ENCODE peak calls at places on chromosome 22, in eight cellular contexts. Z is transverse colon, Y is suprapubic skin, J is GM12878, V is K562, G is sigmoid colon, Q is stomach, H is SK-N-SH. T is an unnamed sample.

GRCh38 chr22:22800716-22801115 is 86.9 kb upstream of the IGLL5 start:
- DNase-seq in Z (no peak), Y (no peak), J (no peak), V (no peak), G (no peak), Q (no peak), H (no peak), T (no peak)

GRCh38 chr22:23357028-23357427 is 176.7 kb downstream of the BCR start:
- DNase-seq in Z (no peak), Y (no peak), J (no peak), V (no peak), G (no peak), Q (no peak), H (no peak), T (no peak)

GRCh38 chr22:42343551-42344081 is 73.2 kb upstream of the TCF20 start:
- DNase-seq in Z (no peak), Y (no peak), J (no peak), V (peak), G (no peak), Q (no peak), H (peak), T (no peak)

GRCh38 chr22:32655068-32655467 is 146.4 kb upstream of the TIMP3 start:
- DNase-seq in Z (no peak), Y (no peak), J (no peak), V (no peak), G (no peak), Q (no peak), H (no peak), T (no peak)

GRCh38 chr22:22199634-22200033 is 45.0 kb upstream of the VPREB1 start:
- DNase-seq in Z (no peak), Y (no peak), J (no peak), V (no peak), G (no peak), Q (no peak), H (no peak), T (no peak)

GRCh38 chr22:20524004-20524481 is 16.6 kb downstream of the MED15 start:
- DNase-seq in Z (no peak), Y (no peak), J (peak), V (peak), G (no peak), Q (no peak), H (peak), T (no peak)

GRCh38 chr22:22721681-22722309 is 77.4 kb downstream of the GGTLC2 start:
- DNase-seq in Z (no peak), Y (no peak), J (peak), V (peak), G (no peak), Q (no peak), H (no peak), T (peak)

GRCh38 chr22:39666926-39667325 is 96.4 kb downstream of the CACNA1I start:
- DNase-seq in Z (no peak), Y (no peak), J (no peak), V (no peak), G (no peak), Q (no peak), H (no peak), T (no peak)

GRCh38 chr22:48477031-48477721 is 1350.5 kb downstream of the BRD1 start:
- DNase-seq in Z (no peak), Y (peak), J (no peak), V (no peak), G (no peak), Q (peak), H (no peak), T (no peak)

GRCh38 chr22:50469377-50470305 is 5.2 kb downstream of the SBF1 start:
- DNase-seq in Z (peak), Y (no peak), J (peak), V (peak), G (peak), Q (peak), H (no peak), T (peak)

GRCh38 chr22:22897947-22898346 is 10.3 kb downstream of the IGLL5 start:
- DNase-seq in Z (no peak), Y (peak), J (no peak), V (no peak), G (peak), Q (no peak), H (no peak), T (no peak)

GRCh38 chr22:42688241-42688913 is 32.3 kb downstream of the A4GALT start:
- DNase-seq in Z (peak), Y (peak), J (no peak), V (peak), G (peak), Q (peak), H (peak), T (peak)

GRCh38 chr22:29769723-29770321 is 2.7 kb downstream of the UQCR10 start:
- DNase-seq in Z (no peak), Y (no peak), J (no peak), V (no peak), G (no peak), Q (no peak), H (no peak), T (no peak)

GRCh38 chr22:33883561-33883960 is 36.7 kb downstream of the LARGE1 start:
- DNase-seq in Z (no peak), Y (no peak), J (peak), V (no peak), G (no peak), Q (no peak), H (no peak), T (peak)

GRCh38 chr22:32123657-32124056 is 35.4 kb downstream of the C22orf42 start:
- DNase-seq in Z (no peak), Y (no peak), J (no peak), V (no peak), G (no peak), Q (no peak), H (no peak), T (no peak)

GRCh38 chr22:20957118-20957690 is 9.9 kb upstream of the AIFM3 start:
- DNase-seq in Z (peak), Y (no peak), J (no peak), V (no peak), G (no peak), Q (peak), H (peak), T (no peak)

GRCh38 chr22:48249721-48250268 is 1487.3 kb downstream of the TBC1D22A start:
- DNase-seq in Z (no peak), Y (peak), J (no peak), V (no peak), G (peak), Q (no peak), H (no peak), T (no peak)

GRCh38 chr22:20062766-20063083 is 17.3 kb upstream of the DGCR8 start:
- DNase-seq in Z (no peak), Y (no peak), J (no peak), V (no peak), G (no peak), Q (no peak), H (no peak), T (no peak)

GRCh38 chr22:20013382-20013871 is 3.2 kb downstream of the ARVCF start:
- DNase-seq in Z (peak), Y (no peak), J (no peak), V (peak), G (peak), Q (peak), H (peak), T (peak)

GRCh38 chr22:23382796-23383195 is 197.3 kb downstream of the IGLL1 start:
- DNase-seq in Z (no peak), Y (peak), J (no peak), V (no peak), G (no peak), Q (no peak), H (no peak), T (no peak)

DNA sequence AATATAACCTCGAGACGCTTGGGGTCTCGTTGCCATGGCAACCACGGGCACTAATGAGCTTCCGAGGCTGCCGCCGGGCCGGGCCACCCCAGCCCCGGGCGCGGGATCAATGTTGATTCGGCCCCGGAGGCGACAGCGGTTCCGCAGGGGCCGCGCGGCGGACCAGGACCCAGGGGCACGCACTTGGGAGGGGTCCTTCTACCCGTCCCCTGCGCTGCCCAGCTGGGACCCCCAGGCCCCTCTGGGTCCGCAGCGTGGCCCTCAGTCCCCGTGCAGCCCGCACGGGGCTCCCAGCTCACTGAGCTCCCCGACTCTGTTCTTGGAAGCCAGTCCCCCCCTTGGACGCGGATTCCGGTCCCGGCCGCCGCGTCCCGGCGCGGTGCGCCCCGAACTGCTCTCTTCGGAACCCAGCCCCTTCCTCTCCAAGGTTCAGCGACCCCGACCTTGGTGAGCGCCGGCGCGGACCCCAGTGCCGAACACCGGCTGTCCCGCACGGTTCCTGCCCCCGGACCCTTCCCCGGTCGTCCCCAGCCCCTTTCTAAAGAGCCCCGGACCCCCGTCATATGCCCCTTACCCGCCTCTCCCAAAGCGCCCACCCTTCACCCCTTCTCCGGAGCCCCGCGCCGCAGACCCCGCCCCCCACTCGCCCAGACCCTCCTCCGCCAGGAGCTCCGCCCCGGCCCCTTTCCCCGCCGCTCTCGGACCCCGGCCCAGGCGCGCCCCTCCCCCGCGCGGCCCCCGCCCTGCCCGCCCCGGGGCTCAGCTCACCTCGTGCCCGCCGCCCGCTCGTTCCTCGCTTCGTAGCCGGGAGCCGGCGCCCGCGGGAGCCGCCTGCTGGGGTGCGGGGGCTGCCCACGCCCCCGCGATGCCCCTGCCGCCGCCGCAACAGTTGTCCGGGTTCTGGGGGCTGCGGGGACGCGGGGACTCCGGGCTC is 18.2 kb upstream of the SHISAL1 start:
- DNase-seq in Z (no peak), Y (no peak), J (no peak), V (no peak), G (peak), Q (no peak), H (peak), T (no peak)
- TF ChIP-seq POLR2AphosphoS5 in Z (no peak), Y (no peak), J (no peak), V (no peak), G (no peak), Q (no peak), H (no peak), T (no peak)

DNA sequence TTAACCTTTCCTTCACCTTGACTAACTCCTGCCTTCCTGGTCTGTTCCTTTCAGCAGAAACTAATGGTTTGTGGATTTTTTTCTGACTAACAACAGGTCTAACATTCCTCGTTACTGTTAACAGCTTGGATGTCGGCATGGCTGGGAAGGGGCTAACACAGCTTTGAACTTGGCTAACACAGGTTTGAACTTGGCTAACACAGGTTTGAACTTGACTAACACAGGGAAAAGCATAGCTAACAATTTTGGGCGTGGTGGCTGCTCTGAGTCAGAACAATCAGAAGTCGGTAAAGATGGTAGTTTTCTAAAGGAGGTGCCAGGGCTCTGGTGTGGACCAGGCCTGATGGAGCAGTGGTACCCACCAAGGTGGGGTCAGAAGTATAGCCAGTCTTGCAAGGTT is 16.1 kb downstream of the MIAT start:
- DNase-seq in Z (peak), Y (no peak), J (no peak), V (no peak), G (no peak), Q (no peak), H (no peak), T (no peak)
- TF ChIP-seq EP300 in Z (no peak), Y (no peak), J (no peak), V (no peak), G (no peak), Q (no peak), H (no peak), T (no peak)

GRCh38 chr22:37241351-37242142 is 2.5 kb downstream of the RAC2 start:
- DNase-seq in Z (peak), Y (no peak), J (no peak), V (no peak), G (no peak), Q (peak), H (peak), T (no peak)
- H3K27ac ChIP-seq in Z (peak), Y (no peak), J (peak), V (peak), G (no peak), Q (peak), H (no peak), T (peak)

GRCh38 chr22:36343070-36343719 is 44.6 kb downstream of the MYH9 start:
- DNase-seq in Z (no peak), Y (no peak), J (no peak), V (no peak), G (no peak), Q (no peak), H (no peak), T (no peak)
- TF ChIP-seq POLR2AphosphoS5 in Z (no peak), Y (no peak), J (no peak), V (no peak), G (peak), Q (no peak), H (no peak), T (no peak)

GRCh38 chr22:46730568-46731245 is 7.3 kb downstream of the CERK start:
- DNase-seq in Z (no peak), Y (no peak), J (no peak), V (no peak), G (no peak), Q (no peak), H (peak), T (no peak)
- TF ChIP-seq EP300 in Z (no peak), Y (no peak), J (no peak), V (no peak), G (no peak), Q (no peak), H (no peak), T (no peak)

DNA sequence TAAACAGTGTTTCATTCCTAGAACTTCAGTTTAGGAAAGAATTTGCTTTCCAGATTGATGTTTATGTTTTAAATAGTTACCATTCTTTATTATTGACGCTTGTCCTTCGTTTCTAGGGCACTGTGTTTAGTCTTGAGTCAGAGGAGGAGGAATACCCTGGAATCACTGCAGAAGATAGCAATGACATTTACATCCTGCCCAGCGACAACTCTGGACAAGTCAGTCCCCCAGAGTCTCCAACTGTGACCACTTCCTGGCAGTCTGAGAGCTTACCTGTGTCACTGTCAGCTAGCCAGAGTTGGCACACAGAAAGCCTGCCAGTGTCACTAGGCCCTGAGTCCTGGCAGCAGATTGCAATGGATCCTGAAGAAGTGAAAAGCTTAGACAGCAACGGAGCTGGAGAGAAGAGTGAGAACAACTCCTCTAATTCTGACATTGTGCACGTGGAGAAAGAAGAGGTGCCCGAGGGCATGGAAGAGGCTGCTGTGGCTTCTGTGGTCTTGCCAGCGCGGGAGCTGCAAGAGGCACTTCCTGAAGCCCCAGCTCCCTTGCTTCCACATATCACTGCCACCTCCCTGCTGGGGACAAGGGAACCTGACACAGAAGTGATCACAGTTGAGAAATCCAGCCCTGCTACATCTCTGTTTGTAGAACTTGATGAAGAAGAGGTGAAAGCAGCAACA is 47.6 kb downstream of the BID start:
- DNase-seq in Z (no peak), Y (no peak), J (no peak), V (no peak), G (no peak), Q (no peak), H (no peak), T (no peak)
- H3K27ac ChIP-seq in Z (peak), Y (no peak), J (no peak), V (no peak), G (peak), Q (no peak), H (peak), T (no peak)

DNA sequence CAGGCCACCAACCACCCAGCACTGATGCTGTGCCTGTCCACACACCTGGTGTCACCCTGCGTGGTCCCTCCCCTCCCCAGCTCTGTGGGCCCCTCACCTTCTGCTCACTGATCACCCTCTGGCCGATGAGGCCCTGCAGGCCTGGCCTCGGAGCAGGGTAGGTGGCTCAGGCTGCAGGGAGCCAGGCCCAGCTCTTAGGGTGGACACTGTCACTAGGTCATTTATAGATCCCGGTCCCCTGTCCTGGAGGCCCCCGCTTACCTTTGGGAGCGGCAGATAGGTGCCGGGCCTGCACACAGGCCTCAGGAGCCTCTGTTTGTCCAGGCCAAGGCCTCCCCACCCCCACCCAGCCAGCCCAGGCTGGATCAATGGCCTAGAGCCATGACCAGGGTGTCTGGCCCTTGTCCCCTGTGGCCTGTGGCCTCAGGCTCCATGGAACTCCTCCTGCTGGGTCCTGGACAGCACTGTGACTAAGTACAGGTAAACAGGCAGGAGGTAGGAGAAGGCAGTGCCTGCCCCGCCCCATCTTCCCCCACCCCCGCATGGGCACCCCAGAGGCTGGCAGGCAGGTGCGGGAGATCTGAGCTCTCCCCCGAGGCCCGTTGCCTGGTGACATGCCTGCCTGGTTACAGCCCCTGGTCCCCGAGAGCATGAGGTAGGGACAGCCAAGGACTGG is at the start of gene TMPRSS6:
- DNase-seq in Z (no peak), Y (no peak), J (no peak), V (no peak), G (no peak), Q (peak), H (no peak), T (no peak)
- TF ChIP-seq POLR2AphosphoS5 in Z (no peak), Y (no peak), J (no peak), V (no peak), G (no peak), Q (no peak), H (no peak), T (no peak)

DNA sequence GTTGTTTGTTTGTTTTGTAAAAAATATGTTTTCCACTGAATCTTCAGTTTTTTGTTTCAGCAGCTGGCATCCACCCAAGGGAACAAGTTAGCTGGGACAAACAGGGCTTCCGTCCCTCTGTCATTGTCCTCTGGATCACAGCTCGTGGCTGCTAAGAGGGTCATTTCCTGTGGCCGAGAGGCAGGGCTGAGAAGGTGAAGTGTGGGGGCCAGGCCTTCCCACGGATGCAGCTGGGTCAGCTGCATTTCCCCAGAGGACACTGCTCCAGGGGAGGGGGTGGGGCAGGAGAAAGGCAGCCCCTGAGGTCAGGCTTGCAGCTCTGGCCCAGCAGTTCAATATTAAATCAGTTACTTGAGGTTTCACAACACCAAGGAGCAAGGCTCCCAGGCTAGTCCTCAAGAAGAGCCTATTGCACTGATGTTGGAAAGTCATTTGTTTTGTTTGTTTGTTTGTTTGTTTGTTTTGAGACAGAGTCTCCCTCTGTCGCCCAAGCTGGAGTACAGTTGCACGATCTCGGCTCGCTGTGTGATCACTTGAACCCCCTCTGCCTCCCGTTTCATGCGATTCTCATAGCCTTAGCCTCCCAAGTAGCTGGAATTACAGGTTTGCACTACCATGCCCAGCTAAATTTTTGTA is 34.4 kb upstream of the SMTN start:
- DNase-seq in Z (peak), Y (peak), J (no peak), V (peak), G (peak), Q (peak), H (peak), T (no peak)
- TF ChIP-seq EP300 in Z (no peak), Y (no peak), J (no peak), V (no peak), G (no peak), Q (no peak), H (no peak), T (peak)

DNA sequence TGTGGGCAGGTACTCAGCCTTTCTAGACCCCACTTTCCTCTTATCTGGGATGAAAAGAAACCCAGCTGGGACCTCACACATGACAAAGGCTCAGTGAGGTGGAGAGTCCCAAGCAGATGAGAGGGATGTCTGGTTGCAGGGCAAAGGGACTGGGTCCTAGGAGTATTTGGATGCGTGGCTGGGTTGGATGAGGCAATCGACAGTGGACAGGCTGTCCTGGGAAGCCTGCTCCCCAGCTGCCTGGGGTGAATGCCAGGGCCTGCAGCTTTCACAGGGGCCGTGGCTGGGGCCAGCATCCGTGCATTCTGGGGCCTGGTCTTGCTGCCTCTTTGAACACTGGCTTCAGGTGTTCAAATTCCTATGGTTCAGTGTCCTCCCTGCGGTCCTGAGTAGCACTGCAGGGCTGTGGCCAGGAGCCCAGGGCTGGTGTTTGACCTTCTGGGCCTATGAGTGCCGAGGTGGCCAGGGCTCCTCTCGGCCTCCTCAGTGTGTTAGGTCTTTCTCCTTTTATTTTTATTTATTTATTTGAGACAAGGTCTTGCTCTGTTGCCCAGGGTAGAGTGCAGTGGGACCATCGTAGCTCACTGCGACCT is 65.3 kb downstream of the MCM5 start:
- DNase-seq in Z (peak), Y (no peak), J (no peak), V (no peak), G (peak), Q (no peak), H (no peak), T (no peak)
- H3K27ac ChIP-seq in Z (no peak), Y (peak), J (no peak), V (no peak), G (peak), Q (peak), H (no peak), T (no peak)

T was measured in upper lobe of left lung.